ENCODE peak calls at places on chromosome 15, in six cellular contexts. F is heart right ventricle; R is activated naive CD4-positive, alpha-beta T cell treated with anti-CD3 and anti-CD28 coated beads, Interleukin-2, amount 50 U/mL, for 16 hours; J is LHCN-M2; U is central memory CD4-positive, alpha-beta T cell; E is hypothalamus. K is an unnamed sample.

GRCh38 chr15:64149424-64150235 is 1.9 kb upstream of the SNX22 start:
- DNase-seq in F (no peak), R (no peak), J (peak), U (no peak), E (no peak), K (no peak)

GRCh38 chr15:82197734-82198594 is 64.6 kb downstream of the EFL1 start:
- DNase-seq in F (peak), R (peak), J (peak), U (peak), E (peak), K (peak)

GRCh38 chr15:88623061-88623460 is 1.9 kb downstream of the AEN start:
- DNase-seq in F (no peak), R (peak), J (peak), U (no peak), E (no peak), K (no peak)

GRCh38 chr15:48565560-48566482 is 79.7 kb downstream of the FBN1 start:
- DNase-seq in F (no peak), R (no peak), J (peak), U (no peak), E (no peak), K (no peak)

GRCh38 chr15:97745481-97746071 is 214.9 kb upstream of the ARRDC4 start:
- DNase-seq in F (peak), R (no peak), J (no peak), U (no peak), E (no peak), K (peak)

GRCh38 chr15:82536409-82537350 is 3.6 kb downstream of the RPS17 start:
- DNase-seq in F (no peak), R (no peak), J (no peak), U (no peak), E (no peak), K (no peak)

GRCh38 chr15:58981808-58982475 is 5.5 kb upstream of the RNF111 start:
- DNase-seq in F (no peak), R (no peak), J (no peak), U (peak), E (no peak), K (no peak)

GRCh38 chr15:70158309-70158995 is 60.7 kb upstream of the TLE3 start:
- DNase-seq in F (no peak), R (no peak), J (no peak), U (no peak), E (no peak), K (no peak)

GRCh38 chr15:67296188-67296587 is 41.6 kb downstream of the IQCH start:
- DNase-seq in F (no peak), R (no peak), J (no peak), U (no peak), E (no peak), K (peak)

GRCh38 chr15:56956538-56956937 is 38.1 kb downstream of the TCF12 start:
- DNase-seq in F (no peak), R (no peak), J (no peak), U (no peak), E (no peak), K (no peak)

K was measured in NCI-H1417.